ENCODE peak calls at places on chromosome 5, in nine cellular contexts. K is GM10248; O is AG04450; U is HFFc6; Z is left ventricle myocardium inferior; F is cardiac fibroblast; W is A549; I is endothelial cell; Y is CD4-positive, alpha-beta T cell. M is an unnamed sample.

GRCh38 chr5:54135042-54135441 is 175.3 kb downstream of the ARL15 start:
- DNase-seq in K (no peak), O (no peak), U (no peak), Z (no peak), F (peak; percentile 71), W (no peak), I (no peak), Y (no peak), M (no peak)

GRCh38 chr5:109844148-109844547 is 154.4 kb downstream of the MAN2A1 start:
- DNase-seq in K (no peak), O (no peak), U (no peak), Z (no peak), F (peak; percentile 43), W (peak; percentile 16), I (no peak), Y (no peak), M (no peak)

GRCh38 chr5:133116601-133117000 is 64.8 kb downstream of the HSPA4 start:
- DNase-seq in K (no peak), O (no peak), U (no peak), Z (no peak), F (no peak), W (no peak), I (no peak), Y (no peak), M (no peak)

GRCh38 chr5:170357853-170358497 is 31.2 kb downstream of the KCNMB1 start:
- DNase-seq in K (no peak), O (no peak), U (no peak), Z (peak; percentile 73), F (no peak), W (no peak), I (no peak), Y (no peak), M (no peak)

GRCh38 chr5:5141625-5142527 is 1.7 kb downstream of the ADAMTS16 start:
- DNase-seq in K (peak; percentile 31), O (peak; percentile 10), U (peak; percentile 35), Z (no peak), F (peak; percentile 76), W (peak; percentile 71), I (peak; percentile 52), Y (peak; percentile 32), M (peak; percentile 74)

GRCh38 chr5:137414112-137414511 is 85.0 kb downstream of the SPOCK1 start:
- DNase-seq in K (no peak), O (no peak), U (no peak), Z (no peak), F (no peak), W (no peak), I (no peak), Y (no peak), M (no peak)

GRCh38 chr5:1746371-1747078 is 53.1 kb downstream of the MRPL36 start:
- DNase-seq in K (no peak), O (no peak), U (no peak), Z (no peak), F (no peak), W (no peak), I (no peak), Y (no peak), M (no peak)

GRCh38 chr5:142178651-142179050 is 70.1 kb downstream of the NDFIP1 start:
- DNase-seq in K (no peak), O (no peak), U (no peak), Z (no peak), F (no peak), W (no peak), I (no peak), Y (no peak), M (no peak)

GRCh38 chr5:34923694-34924461 is 5.5 kb upstream of the DNAJC21 start:
- DNase-seq in K (peak; percentile 24), O (peak; percentile 57), U (peak; percentile 89), Z (no peak), F (peak; percentile 87), W (peak; percentile 62), I (no peak), Y (no peak), M (peak; percentile 68)

GRCh38 chr5:66897355-66897754 is 299.2 kb downstream of the CD180 start:
- DNase-seq in K (no peak), O (no peak), U (no peak), Z (no peak), F (no peak), W (no peak), I (no peak), Y (no peak), M (no peak)

GRCh38 chr5:181241393-181241975 is 2.2 kb downstream of the RACK1 start:
- DNase-seq in K (no peak), O (no peak), U (peak; percentile 82), Z (no peak), F (peak; percentile 96), W (peak; percentile 64), I (no peak), Y (peak; percentile 17), M (peak; percentile 85)

GRCh38 chr5:106172681-106173532 is 1497.8 kb downstream of the EFNA5 start:
- DNase-seq in K (no peak), O (no peak), U (no peak), Z (no peak), F (peak; percentile 33), W (no peak), I (no peak), Y (no peak), M (no peak)

GRCh38 chr5:147467973-147468508 is 41.8 kb downstream of the DPYSL3 start:
- DNase-seq in K (no peak), O (no peak), U (no peak), Z (no peak), F (peak; percentile 5), W (no peak), I (no peak), Y (no peak), M (no peak)

GRCh38 chr5:59785701-59786100 is 107.8 kb downstream of the PDE4D start:
- DNase-seq in K (no peak), O (no peak), U (no peak), Z (no peak), F (no peak), W (no peak), I (no peak), Y (no peak), M (no peak)

GRCh38 chr5:675111-675875 is 17.9 kb downstream of the TPPP start:
- DNase-seq in K (no peak), O (no peak), U (no peak), Z (no peak), F (no peak), W (no peak), I (no peak), Y (no peak), M (no peak)

GRCh38 chr5:56088967-56089829 is 94.4 kb upstream of the IL6ST start:
- DNase-seq in K (peak; percentile 70), O (peak; percentile 21), U (peak; percentile 43), Z (no peak), F (peak; percentile 61), W (peak; percentile 47), I (no peak), Y (no peak), M (peak; percentile 64)

GRCh38 chr5:22372376-22372775 is 480.8 kb downstream of the CDH12 start:
- DNase-seq in K (no peak), O (peak; percentile 61), U (no peak), Z (no peak), F (no peak), W (no peak), I (no peak), Y (no peak), M (no peak)

GRCh38 chr5:97501286-97501964 is 318.4 kb upstream of the RIOK2 start:
- DNase-seq in K (no peak), O (no peak), U (no peak), Z (no peak), F (peak; percentile 58), W (no peak), I (no peak), Y (no peak), M (no peak)

GRCh38 chr5:2014058-2014610 is 131.4 kb upstream of the IRX4 start:
- DNase-seq in K (no peak), O (no peak), U (no peak), Z (no peak), F (no peak), W (no peak), I (no peak), Y (no peak), M (no peak)

GRCh38 chr5:159444441-159445082 is 114.3 kb upstream of the IL12B start:
- DNase-seq in K (peak; percentile 50), O (peak; percentile 23), U (peak; percentile 62), Z (no peak), F (peak; percentile 79), W (peak; percentile 77), I (no peak), Y (no peak), M (no peak)

GRCh38 chr5:105836906-105837305 is 1833.8 kb downstream of the EFNA5 start:
- DNase-seq in K (no peak), O (no peak), U (no peak), Z (no peak), F (peak; percentile 11), W (no peak), I (no peak), Y (no peak), M (no peak)

GRCh38 chr5:151048526-151048925 is 28.1 kb downstream of the GPX3 start:
- DNase-seq in K (no peak), O (no peak), U (peak; percentile 29), Z (no peak), F (peak; percentile 39), W (peak; percentile 43), I (no peak), Y (no peak), M (no peak)
- TF ChIP-seq CTCF in K (no peak), O (peak; percentile 43), U (peak; percentile 59), Z (no peak), F (peak; percentile 51), W (peak; percentile 41), I (no peak), Y (no peak), M (no peak)

GRCh38 chr5:83922699-83923098 is 202.0 kb upstream of the HAPLN1 start:
- DNase-seq in K (no peak), O (no peak), U (no peak), Z (no peak), F (no peak), W (no peak), I (no peak), Y (no peak), M (no peak)
- TF ChIP-seq CTCF in K (no peak), O (no peak), U (no peak), Z (no peak), F (no peak), W (no peak), I (no peak), Y (no peak), M (no peak)

DNA sequence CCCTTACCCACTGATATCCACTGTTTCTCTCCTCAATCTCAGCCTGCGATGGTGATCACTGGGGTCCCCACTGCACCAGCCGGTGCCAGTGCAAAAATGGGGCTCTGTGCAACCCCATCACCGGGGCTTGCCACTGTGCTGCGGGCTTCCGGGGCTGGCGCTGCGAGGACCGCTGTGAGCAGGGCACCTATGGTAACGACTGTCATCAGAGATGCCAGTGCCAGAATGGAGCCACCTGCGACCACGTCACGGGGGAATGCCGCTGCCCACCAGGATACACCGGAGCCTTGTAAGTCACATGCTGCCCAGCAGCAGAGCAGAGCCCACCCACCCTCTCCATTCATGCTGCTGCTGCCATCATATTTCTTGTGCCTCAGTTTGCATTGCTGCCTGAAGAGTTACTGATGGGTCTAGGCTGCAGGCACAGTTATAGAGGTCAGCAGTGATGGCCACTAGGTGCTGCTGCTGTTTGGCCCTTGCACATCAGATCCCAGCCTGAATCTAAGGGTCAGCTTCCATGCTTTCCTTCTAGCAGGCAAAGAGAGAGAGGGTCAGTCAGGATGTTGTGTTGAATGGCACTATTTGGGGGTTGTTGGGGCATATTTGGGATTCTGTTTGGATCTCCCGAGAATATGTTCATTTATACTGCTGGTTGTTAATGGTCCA is 106.0 kb downstream of the MEGF10 start:
- DNase-seq in K (no peak), O (no peak), U (no peak), Z (no peak), F (no peak), W (no peak), I (no peak), Y (no peak), M (no peak)
- TF ChIP-seq CTCF in K (no peak), O (no peak), U (no peak), Z (peak; percentile 20), F (no peak), W (no peak), I (no peak), Y (no peak), M (no peak)

GRCh38 chr5:161966544-161966943 is 101.0 kb upstream of the GABRG2 start:
- DNase-seq in K (no peak), O (no peak), U (no peak), Z (no peak), F (peak; percentile 6), W (peak; percentile 6), I (peak; percentile 7), Y (no peak), M (no peak)
- TF ChIP-seq CTCF in K (peak; percentile 34), O (no peak), U (no peak), Z (peak; percentile 41), F (no peak), W (no peak), I (no peak), Y (no peak), M (no peak)

M was measured in activated CD8-positive, alpha-beta T cell treated with anti-CD3 and anti-CD28 coated beads for 36 hours.